ENCODE peak calls at places on chromosomes 4 and X, in ten cellular contexts. W is activated CD4-positive, alpha-beta T cell treated with anti-CD3 and anti-CD28 coated beads, Interleukin-2, amount 10 ng/mL, durations not matched to agents 7 days and 5 days; G is mammary epithelial cell; B is GM20000; K is fibroblast of gingiva; L is HCT116; O is Jurkat, Clone E6-1; V is small intestine; A is astrocyte of the spinal cord; I is progenitor cell of endocrine pancreas. Z is an unnamed sample.

GRCh38 chr4:17846256-17846655 is 35.5 kb downstream of the NCAPG start:
- DNase-seq in W (no peak), G (no peak), B (no peak), K (no peak), L (no peak), O (no peak), V (no peak), A (peak), I (no peak), Z (no peak)

GRCh38 chr4:151304226-151304625 is 21.2 kb downstream of the SH3D19 start:
- DNase-seq in W (no peak), G (no peak), B (no peak), K (no peak), L (no peak), O (no peak), V (no peak), A (peak), I (no peak), Z (no peak)

GRCh38 chr4:147901886-147902285 is 170.0 kb downstream of the ARHGAP10 start:
- DNase-seq in W (no peak), G (no peak), B (no peak), K (peak), L (no peak), O (no peak), V (no peak), A (no peak), I (no peak), Z (no peak)

GRCh38 chr4:171715973-171716372 is 97.2 kb upstream of the GALNTL6 start:
- DNase-seq in W (no peak), G (no peak), B (no peak), K (no peak), L (no peak), O (no peak), V (no peak), A (no peak), I (no peak), Z (no peak)

GRCh38 chr4:129014566-129015509 is 78.5 kb downstream of the SCLT1 start:
- DNase-seq in W (no peak), G (no peak), B (no peak), K (no peak), L (no peak), O (peak), V (no peak), A (no peak), I (no peak), Z (no peak)

GRCh38 chr4:5710065-5710961 is 688 bp upstream of the EVC start:
- DNase-seq in W (no peak), G (peak), B (peak), K (peak), L (no peak), O (no peak), V (no peak), A (peak), I (no peak), Z (no peak)

GRCh38 chrX:54044877-54045328 is 630 bp upstream of the PHF8 start:
- DNase-seq in W (no peak), G (no peak), B (no peak), K (no peak), L (no peak), O (no peak), V (no peak), A (no peak), I (no peak), Z (no peak)

GRCh38 chr4:86596802-86597201 is 2.7 kb downstream of the PTPN13 start:
- DNase-seq in W (no peak), G (peak), B (no peak), K (peak), L (peak), O (no peak), V (no peak), A (peak), I (no peak), Z (no peak)

GRCh38 chrX:153513265-153513664 is 4.2 kb upstream of the ATP2B3 start:
- DNase-seq in W (no peak), G (no peak), B (no peak), K (no peak), L (no peak), O (no peak), V (no peak), A (no peak), I (no peak), Z (no peak)

GRCh38 chrX:134294548-134294947 is 57.6 kb downstream of the CCDC160 start:
- DNase-seq in W (no peak), G (no peak), B (no peak), K (no peak), L (no peak), O (no peak), V (no peak), A (peak), I (no peak), Z (peak)

GRCh38 chrX:23317799-23318724 is 16.6 kb upstream of the PTCHD1 start:
- DNase-seq in W (peak), G (no peak), B (peak), K (no peak), L (no peak), O (peak), V (no peak), A (no peak), I (peak), Z (no peak)

GRCh38 chrX:150690126-150690525 is 3.1 kb upstream of the MTMR1 start:
- DNase-seq in W (no peak), G (peak), B (no peak), K (peak), L (peak), O (no peak), V (no peak), A (peak), I (no peak), Z (peak)

GRCh38 chr4:15451866-15452765 is 17.6 kb upstream of the CC2D2A start:
- DNase-seq in W (no peak), G (peak), B (no peak), K (peak), L (no peak), O (no peak), V (no peak), A (peak), I (no peak), Z (peak)

GRCh38 chr4:56843421-56843899 is 22.0 kb upstream of the SPINK2 start:
- DNase-seq in W (no peak), G (no peak), B (no peak), K (no peak), L (no peak), O (no peak), V (peak), A (no peak), I (no peak), Z (no peak)

GRCh38 chrX:35826503-35826902 is 28.4 kb downstream of the MAGEB16 start:
- DNase-seq in W (no peak), G (peak), B (no peak), K (no peak), L (no peak), O (no peak), V (no peak), A (no peak), I (no peak), Z (no peak)

GRCh38 chr4:24560770-24561415 is 23.5 kb downstream of the DHX15 start:
- DNase-seq in W (no peak), G (no peak), B (no peak), K (peak), L (no peak), O (no peak), V (no peak), A (peak), I (no peak), Z (no peak)

GRCh38 chr4:153555730-153556440 is 89.7 kb downstream of the TMEM131L start:
- DNase-seq in W (no peak), G (no peak), B (no peak), K (peak), L (no peak), O (no peak), V (no peak), A (peak), I (no peak), Z (no peak)

GRCh38 chr4:107740950-107741701 is 21.1 kb upstream of the PAPSS1 start:
- DNase-seq in W (no peak), G (no peak), B (no peak), K (peak), L (no peak), O (no peak), V (peak), A (peak), I (no peak), Z (no peak)

GRCh38 chr4:8038702-8039251 is 99.1 kb upstream of the AFAP1 start:
- DNase-seq in W (no peak), G (no peak), B (no peak), K (no peak), L (no peak), O (no peak), V (no peak), A (no peak), I (no peak), Z (no peak)

GRCh38 chrX:74529311-74529710 is 85.1 kb downstream of the RLIM start:
- DNase-seq in W (no peak), G (no peak), B (no peak), K (no peak), L (no peak), O (no peak), V (no peak), A (no peak), I (no peak), Z (no peak)

Z was measured in SW480.